ENCODE peak calls at places on chromosome X, in six cellular contexts. L is HEK293T, W is cardiac muscle cell, S is AML-193, Z is GF-D8, D is neuronal stem cell. R is an unnamed sample.
A peak's percentile ranks its signal among the peaks of the same experiment; 100 is the strongest.

GRCh38 chrX:151821226-151821625 is 86.7 kb downstream of the CNGA2 start:
- DNase-seq in S (no peak), Z (no peak), D (no peak), L (no peak), W (no peak), R (no peak)

GRCh38 chrX:13029831-13030771 is 14.3 kb downstream of the FAM9C start:
- DNase-seq in D (no peak), W (no peak), L (no peak), Z (no peak), S (no peak), R (no peak)

GRCh38 chrX:136745215-136746173 is 35.2 kb downstream of the ARHGEF6 start:
- DNase-seq in S (peak; percentile 12), Z (peak; percentile 88), D (no peak), W (no peak), L (no peak), R (no peak)

GRCh38 chrX:123923211-123923610 is 38.3 kb upstream of the STAG2 start:
- DNase-seq in Z (no peak), W (no peak), S (no peak), L (no peak), D (no peak), R (no peak)

GRCh38 chrX:19810809-19811208 is 76.6 kb downstream of the SH3KBP1 start:
- DNase-seq in L (no peak), S (peak; percentile 57), W (no peak), Z (peak; percentile 59), D (no peak), R (no peak)

GRCh38 chrX:71221145-71221544 is 1.9 kb upstream of the GJB1 start:
- DNase-seq in L (no peak), W (no peak), S (no peak), D (no peak), Z (no peak), R (no peak)

GRCh38 chrX:33160273-33160672 is 51.1 kb downstream of the DMD start:
- DNase-seq in L (no peak), D (no peak), W (no peak), Z (no peak), S (no peak), R (no peak)

GRCh38 chrX:48498374-48498809 is 10.4 kb upstream of the PORCN start:
- DNase-seq in L (no peak), S (no peak), D (no peak), Z (no peak), W (no peak), R (no peak)

GRCh38 chrX:20913760-20914159 is 460.5 kb upstream of the CNKSR2 start:
- DNase-seq in L (no peak), S (no peak), Z (no peak), W (peak; percentile 65), D (peak; percentile 41), R (no peak)

GRCh38 chrX:40064055-40064597 is 33.6 kb downstream of the BCOR start:
- DNase-seq in S (no peak), Z (no peak), W (no peak), D (no peak), L (no peak), R (no peak)

GRCh38 chrX:40145001-40145631 is 47.4 kb upstream of the BCOR start:
- DNase-seq in L (no peak), W (no peak), D (no peak), Z (no peak), S (no peak), R (no peak)

GRCh38 chrX:153946910-153947769 is 2.7 kb upstream of the RENBP start:
- DNase-seq in Z (peak; percentile 33), S (peak; percentile 44), D (peak; percentile 56), L (peak; percentile 88), W (peak; percentile 78), R (peak; percentile 43)

R was measured in natural killer cell.